ENCODE peak calls at places on chromosomes 5 and 9, in four cellular contexts. H, M, B and C are unnamed samples.

GRCh38 chr9:136521541-136521940 is 24.3 kb downstream of the NOTCH1 start:
- DNase-seq in H (no peak), M (no peak), B (peak; percentile 30), C (no peak)

GRCh38 chr5:94057655-94058054 is 316.3 kb upstream of the POU5F2 start:
- DNase-seq in H (peak; percentile 8), M (no peak), B (no peak), C (no peak)

GRCh38 chr9:137593176-137593575 is 2.9 kb upstream of the ZMYND19 start:
- DNase-seq in H (no peak), M (no peak), B (no peak), C (no peak)

GRCh38 chr9:92714787-92715487 is 45.0 kb upstream of the IPPK start:
- DNase-seq in H (no peak), M (no peak), B (no peak), C (no peak)

GRCh38 chr9:90881648-90882047 is 80.0 kb downstream of the SYK start:
- DNase-seq in H (no peak), M (no peak), B (no peak), C (no peak)

GRCh38 chr5:179322071-179323025 is 22.9 kb downstream of the ADAMTS2 start:
- DNase-seq in H (no peak), M (no peak), B (no peak), C (no peak)

GRCh38 chr5:74367241-74367733 is 273.2 kb downstream of the ENC1 start:
- DNase-seq in H (no peak), M (no peak), B (no peak), C (no peak)

GRCh38 chr9:100774326-100774725 is 196.4 kb downstream of the CAVIN4 start:
- DNase-seq in H (no peak), M (no peak), B (no peak), C (no peak)

GRCh38 chr9:29822458-29822857 is 2249.2 kb upstream of the C9orf72 start:
- DNase-seq in H (no peak), M (no peak), B (no peak), C (no peak)

GRCh38 chr9:134284273-134284672 is 42.0 kb upstream of the RXRA start:
- DNase-seq in H (no peak), M (no peak), B (no peak), C (no peak)

GRCh38 chr9:78369644-78370219 is 72.8 kb downstream of the PSAT1 start:
- DNase-seq in H (peak; percentile 73), M (peak; percentile 86), B (peak; percentile 61), C (peak; percentile 59)

GRCh38 chr5:114223866-114224265 is 138.0 kb upstream of the KCNN2 start:
- DNase-seq in H (no peak), M (no peak), B (no peak), C (no peak)

GRCh38 chr9:4604678-4605095 is 57.4 kb upstream of the PLPP6 start:
- DNase-seq in H (peak; percentile 72), M (peak; percentile 70), B (peak; percentile 90), C (peak; percentile 67)

GRCh38 chr5:68419637-68420452 is 204.3 kb downstream of the PIK3R1 start:
- DNase-seq in H (no peak), M (no peak), B (no peak), C (peak; percentile 75)

GRCh38 chr9:89722712-89723111 is 117.9 kb downstream of the GADD45G start:
- DNase-seq in H (no peak), M (no peak), B (no peak), C (no peak)

GRCh38 chr9:136697821-136698526 is 10.7 kb upstream of the AGPAT2 start:
- DNase-seq in H (no peak), M (no peak), B (no peak), C (peak; percentile 45)

GRCh38 chr9:93134018-93134739 is at the start of gene NINJ1:
- DNase-seq in H (peak; percentile 76), M (peak; percentile 65), B (peak; percentile 74), C (peak; percentile 95)

GRCh38 chr5:79759436-79759835 is 69.8 kb downstream of the CMYA5 start:
- DNase-seq in H (no peak), M (no peak), B (no peak), C (peak; percentile 11)

GRCh38 chr5:133884525-133885311 is 83.7 kb downstream of the C5orf15 start:
- DNase-seq in H (no peak), M (no peak), B (no peak), C (peak; percentile 62)

GRCh38 chr9:137816531-137817235 is 60.9 kb upstream of the CACNA1B start:
- DNase-seq in H (no peak), M (no peak), B (no peak), C (no peak)

GRCh38 chr9:37408933-37409710 is 13.4 kb upstream of the GRHPR start:
- DNase-seq in H (no peak), M (no peak), B (peak; percentile 80), C (no peak)

GRCh38 chr5:18745591-18745987 is 1111.3 kb downstream of the TAF11L14 start:
- DNase-seq in H (no peak), M (no peak), B (no peak), C (no peak)

GRCh38 chr5:3741372-3741770 is 145.7 kb downstream of the IRX1 start:
- DNase-seq in H (no peak), M (no peak), B (no peak), C (no peak)

GRCh38 chr5:95931118-95931833 is 30.4 kb downstream of the ELL2 start:
- DNase-seq in H (no peak), M (no peak), B (no peak), C (no peak)

GRCh38 chr5:124536333-124536732 is 210.1 kb downstream of the ZNF608 start:
- DNase-seq in H (no peak), M (no peak), B (no peak), C (no peak)

GRCh38 chr9:78215706-78216105 is 20.2 kb upstream of the CEP78 start:
- DNase-seq in H (no peak), M (no peak), B (peak; percentile 53), C (peak; percentile 13)

GRCh38 chr9:136744747-136745146 is 2.0 kb upstream of the LCN10 start:
- DNase-seq in H (no peak), M (no peak), B (no peak), C (no peak)

GRCh38 chr5:9358961-9359686 is 186.8 kb downstream of the SEMA5A start:
- DNase-seq in H (no peak), M (no peak), B (no peak), C (peak; percentile 59)

GRCh38 chr9:113770396-113770795 is 105.7 kb upstream of the ZNF618 start:
- DNase-seq in H (no peak), M (no peak), B (no peak), C (no peak)
- H4K91ac ChIP-seq in H (no peak overlapping the region), M (no peak overlapping the region), B (no peak overlapping the region), C (no peak overlapping the region)

GRCh38 chr9:94812343-94812742 is 85.8 kb downstream of the AOPEP start:
- DNase-seq in H (no peak), M (no peak), B (peak; percentile 87), C (peak; percentile 52)
- H4K91ac ChIP-seq in H (no peak overlapping the region), M (no peak overlapping the region), B (no peak overlapping the region), C (no peak overlapping the region)

GRCh38 chr9:124255222-124255621 is 2.5 kb upstream of the NEK6 start:
- DNase-seq in H (no peak), M (no peak), B (no peak), C (no peak)

GRCh38 chr9:124257865-124258764 is at the start of gene NEK6:
- DNase-seq in H (no peak), M (no peak), B (no peak), C (peak; percentile 75)

GRCh38 chr9:124256517-124257069 is 1.2 kb upstream of the NEK6 start:
- DNase-seq in H (no peak), M (no peak), B (peak; percentile 95), C (peak; percentile 95)

GRCh38 chr9:124258765-124259272 is 1.1 kb downstream of the NEK6 start:
- DNase-seq in H (no peak), M (peak; percentile 55), B (no peak), C (peak; percentile 65)

GRCh38 chr9:124257070-124257864 is 482 bp upstream of the NEK6 start:
- DNase-seq in H (no peak), M (no peak), B (no peak), C (peak; percentile 62)
- H4K91ac ChIP-seq in H (no peak overlapping the region), M (no peak overlapping the region), B (peak overlapping the region; percentile 90), C (peak overlapping the region; percentile 89)

DNA sequence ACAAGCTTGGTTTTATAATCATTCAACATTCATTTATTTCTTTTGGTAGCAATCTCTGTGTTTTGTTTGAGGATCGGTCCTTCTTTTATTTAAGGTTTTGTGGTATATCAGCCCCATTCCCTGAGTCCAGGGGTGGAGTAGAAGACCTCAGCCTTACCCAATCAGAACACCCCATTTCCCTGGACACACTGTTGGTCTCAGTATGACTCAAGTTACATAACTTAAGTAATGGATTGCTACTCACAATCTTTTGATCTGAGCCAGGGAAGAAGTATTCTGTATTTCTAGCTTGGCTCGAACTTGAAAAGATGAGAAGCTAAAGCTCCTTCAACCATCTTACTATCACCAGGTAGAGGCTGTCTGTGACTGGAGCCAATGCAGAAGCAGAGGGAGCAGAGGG is 175.2 kb upstream of the HAPLN1 start:
- DNase-seq in H (no peak), M (no peak), B (no peak), C (no peak)
- H4K91ac ChIP-seq in H (no peak overlapping the region), M (no peak overlapping the region), B (no peak overlapping the region), C (no peak overlapping the region)

DNA sequence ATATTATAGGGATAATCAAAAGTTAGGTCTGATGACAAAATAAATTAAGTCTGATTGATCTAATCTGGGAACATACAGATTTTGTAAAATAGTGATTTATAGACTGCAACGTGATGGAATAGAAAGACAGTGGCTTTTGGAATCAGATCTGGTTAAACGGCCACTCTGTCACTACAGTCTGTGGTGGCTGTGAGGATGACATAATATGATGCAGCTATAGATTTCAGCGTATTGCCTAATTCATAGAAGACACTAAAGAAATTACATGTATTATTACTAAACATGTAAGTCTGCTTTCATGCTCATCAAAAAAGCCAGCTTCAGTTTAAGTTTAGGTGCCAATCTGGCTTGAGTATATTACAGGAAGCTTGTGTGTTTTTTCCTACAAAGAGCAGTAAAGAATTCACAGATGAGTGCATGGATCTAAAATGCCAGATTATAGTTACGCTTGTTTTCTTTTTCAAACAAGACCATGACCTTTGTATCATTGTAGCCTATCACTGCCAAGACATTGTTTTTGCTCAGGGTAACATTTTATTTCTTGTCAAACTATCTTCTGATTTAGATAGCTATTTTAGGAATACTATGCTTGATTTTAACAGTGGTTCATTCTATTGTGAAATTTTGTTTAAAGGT is 25.7 kb downstream of the CPEB4 start:
- DNase-seq in H (no peak), M (no peak), B (no peak), C (no peak)
- H4K91ac ChIP-seq in H (no peak overlapping the region), M (no peak overlapping the region), B (no peak overlapping the region), C (no peak overlapping the region)

DNA sequence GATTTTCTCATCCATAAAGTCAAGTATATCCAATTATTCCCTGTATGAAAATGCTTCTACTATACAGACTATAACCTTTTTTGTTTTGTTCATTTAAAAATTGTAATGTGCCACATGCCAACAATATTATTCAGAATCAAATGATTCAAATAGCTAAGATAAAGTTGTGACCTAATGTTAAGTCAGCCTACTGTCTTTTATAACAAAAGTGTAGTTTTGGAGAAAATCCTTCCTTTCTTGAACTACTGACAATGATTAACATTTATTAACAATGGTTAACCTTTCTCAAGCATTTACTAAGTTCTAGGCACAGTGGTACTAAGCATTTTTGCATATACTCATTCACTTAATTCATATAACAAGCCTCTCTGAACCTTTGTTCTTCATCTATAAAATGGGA is 25.0 kb downstream of the CSF2 start:
- DNase-seq in H (no peak), M (no peak), B (no peak), C (no peak)
- H4K91ac ChIP-seq in H (no peak overlapping the region), M (no peak overlapping the region), B (no peak overlapping the region), C (no peak overlapping the region)

GRCh38 chr9:34328983-34329832 is at the start of the genes KIF24 and NUDT2:
- DNase-seq in H (peak; percentile 100), M (peak; percentile 99), B (peak; percentile 100), C (peak; percentile 100)
- H4K91ac ChIP-seq in H (peak within 1 kb of the TSS; percentile 89), M (no peak within 1 kb of the TSS), B (peak within 1 kb of the TSS; percentile 59), C (peak within 1 kb of the TSS; percentile 5)